ENCODE peak calls at places on chromosomes 13 and 19, in eight cellular contexts. W, P, Y, X, N, M, Q and C are unnamed samples.

GRCh38 chr13:100341327-100341726 is 247.3 kb downstream of the GGACT start:
- DNase-seq in W (no peak), P (no peak), Y (no peak), X (no peak), N (no peak), M (no peak), Q (no peak), C (no peak)

GRCh38 chr13:111519041-111519440 is 198.6 kb downstream of the TEX29 start:
- DNase-seq in W (no peak), P (no peak), Y (no peak), X (no peak), N (no peak), M (no peak), Q (no peak), C (no peak)

GRCh38 chr13:67086260-67086659 is 143.9 kb downstream of the PCDH9 start:
- DNase-seq in W (no peak), P (no peak), Y (no peak), X (no peak), N (no peak), M (no peak), Q (no peak), C (no peak)

GRCh38 chr13:113941571-113942191 is 32.2 kb downstream of the C13orf46 start:
- DNase-seq in W (no peak), P (no peak), Y (no peak), X (no peak), N (no peak), M (no peak), Q (peak; percentile 46), C (no peak)

GRCh38 chr13:65497265-65497664 is 1732.9 kb downstream of the PCDH9 start:
- DNase-seq in W (no peak), P (no peak), Y (no peak), X (no peak), N (no peak), M (no peak), Q (peak; percentile 24), C (peak; percentile 1)

GRCh38 chr13:93549326-93549855 is 322.8 kb downstream of the GPC6 start:
- DNase-seq in W (no peak), P (no peak), Y (no peak), X (no peak), N (peak; percentile 47), M (no peak), Q (no peak), C (no peak)

GRCh38 chr19:17538684-17539287 is 16.7 kb upstream of the COLGALT1 start:
- DNase-seq in W (no peak), P (no peak), Y (no peak), X (no peak), N (no peak), M (no peak), Q (no peak), C (no peak)

GRCh38 chr13:110012102-110012739 is 225.8 kb upstream of the IRS2 start:
- DNase-seq in W (no peak), P (no peak), Y (no peak), X (no peak), N (no peak), M (no peak), Q (peak; percentile 91), C (peak; percentile 59)

GRCh38 chr19:12794196-12794921 is 3.1 kb downstream of the JUNB start:
- DNase-seq in W (no peak), P (no peak), Y (no peak), X (no peak), N (no peak), M (no peak), Q (no peak), C (no peak)

GRCh38 chr13:99384468-99384867 is 77.3 kb upstream of the GPR183 start:
- DNase-seq in W (no peak), P (no peak), Y (no peak), X (peak; percentile 13), N (peak; percentile 15), M (peak; percentile 48), Q (no peak), C (no peak)

GRCh38 chr19:44951179-44952159 is 3.7 kb upstream of the CLPTM1 start:
- DNase-seq in W (peak; percentile 50), P (peak; percentile 74), Y (peak; percentile 87), X (peak; percentile 77), N (peak; percentile 85), M (peak; percentile 56), Q (peak; percentile 88), C (peak; percentile 77)

GRCh38 chr19:18660051-18660910 is 23.2 kb upstream of the CRTC1 start:
- DNase-seq in W (no peak), P (no peak), Y (no peak), X (peak; percentile 13), N (peak; percentile 43), M (no peak), Q (peak; percentile 48), C (peak; percentile 75)

GRCh38 chr19:49888478-49888901 is 8.2 kb downstream of the IL4I1 start:
- DNase-seq in W (no peak), P (no peak), Y (no peak), X (no peak), N (no peak), M (no peak), Q (no peak), C (no peak)

GRCh38 chr13:42650470-42650869 is 76.5 kb downstream of the TNFSF11 start:
- DNase-seq in W (no peak), P (no peak), Y (no peak), X (no peak), N (no peak), M (no peak), Q (peak; percentile 44), C (no peak)

GRCh38 chr13:30026093-30026492 is 175.7 kb upstream of the UBL3 start:
- DNase-seq in W (no peak), P (no peak), Y (no peak), X (no peak), N (no peak), M (no peak), Q (peak; percentile 94), C (peak; percentile 63)

GRCh38 chr19:1445185-1445931 is 4.6 kb upstream of the APC2 start:
- DNase-seq in W (peak; percentile 81), P (peak; percentile 79), Y (peak; percentile 72), X (peak; percentile 70), N (peak; percentile 92), M (peak; percentile 87), Q (peak; percentile 84), C (peak; percentile 96)

GRCh38 chr19:50362656-50363424 is 2.6 kb downstream of the NAPSA start:
- DNase-seq in W (peak; percentile 49), P (no peak), Y (no peak), X (no peak), N (no peak), M (peak; percentile 43), Q (no peak), C (no peak)

GRCh38 chr13:114130708-114131580 is 1.5 kb downstream of the RASA3 start:
- DNase-seq in W (peak; percentile 54), P (peak; percentile 65), Y (peak; percentile 98), X (peak; percentile 24), N (peak; percentile 79), M (peak; percentile 62), Q (peak; percentile 95), C (peak; percentile 94)

GRCh38 chr19:1592755-1593628 is at the start of gene MBD3:
- DNase-seq in W (peak; percentile 87), P (peak; percentile 96), Y (peak; percentile 96), X (peak; percentile 87), N (peak; percentile 96), M (peak; percentile 91), Q (peak; percentile 98), C (peak; percentile 99)

GRCh38 chr19:44640518-44640917 is 3.2 kb upstream of the PVR start:
- DNase-seq in W (no peak), P (no peak), Y (no peak), X (no peak), N (no peak), M (no peak), Q (peak; percentile 76), C (peak; percentile 35)

GRCh38 chr13:77300176-77301141 is 26.4 kb downstream of the MYCBP2 start:
- DNase-seq in W (no peak), P (no peak), Y (no peak), X (no peak), N (no peak), M (no peak), Q (peak; percentile 73), C (peak; percentile 29)